ENCODE peak calls at places on chromosomes 1 and 21, in seven cellular contexts. One of them, this sample, is unnamed.

GRCh38 chr1:216173315-216173714 is 249.9 kb downstream of the USH2A start:
- DNase-seq in A172: no peak
- DNase-seq in NCI-H1092: no peak
- DNase-seq in HS-27A: no peak
- DNase-seq in glomerular endothelial cell: no peak
- DNase-seq in effector CD8-positive, alpha-beta T cell: no peak
- DNase-seq in stimulated activated CD4-positive, alpha-beta T cell treated with anti-CD3 and anti-CD28 coated beads, Interleukin-1b, Interleukin-23, amount 100 ng/mL, for 24 hours: no peak
- DNase-seq in this sample: no peak

GRCh38 chr1:91660708-91661107 is 160.1 kb downstream of the CDC7 start:
- DNase-seq in A172: no peak
- DNase-seq in NCI-H1092: no peak
- DNase-seq in effector CD8-positive, alpha-beta T cell: no peak
- DNase-seq in glomerular endothelial cell: no peak
- DNase-seq in stimulated activated CD4-positive, alpha-beta T cell treated with anti-CD3 and anti-CD28 coated beads, Interleukin-1b, Interleukin-23, amount 100 ng/mL, for 24 hours: no peak
- DNase-seq in HS-27A: no peak
- DNase-seq in this sample: no peak

GRCh38 chr1:23915470-23915869 is 2.3 kb upstream of the CNR2 start:
- DNase-seq in HS-27A: no peak
- DNase-seq in NCI-H1092: no peak
- DNase-seq in glomerular endothelial cell: no peak
- DNase-seq in A172: no peak
- DNase-seq in stimulated activated CD4-positive, alpha-beta T cell treated with anti-CD3 and anti-CD28 coated beads, Interleukin-1b, Interleukin-23, amount 100 ng/mL, for 24 hours: no peak
- DNase-seq in effector CD8-positive, alpha-beta T cell: no peak
- DNase-seq in this sample: no peak

GRCh38 chr1:115829947-115830346 is 11.0 kb downstream of the NHLH2 start:
- DNase-seq in stimulated activated CD4-positive, alpha-beta T cell treated with anti-CD3 and anti-CD28 coated beads, Interleukin-1b, Interleukin-23, amount 100 ng/mL, for 24 hours: no peak
- DNase-seq in effector CD8-positive, alpha-beta T cell: no peak
- DNase-seq in glomerular endothelial cell: no peak
- DNase-seq in NCI-H1092: no peak
- DNase-seq in HS-27A: no peak
- DNase-seq in A172: no peak
- DNase-seq in this sample: no peak

GRCh38 chr1:21290546-21290944 is 282 bp upstream of the ECE1 start:
- DNase-seq in NCI-H1092: no peak
- DNase-seq in HS-27A: no peak
- DNase-seq in effector CD8-positive, alpha-beta T cell: no peak
- DNase-seq in A172: no peak
- DNase-seq in stimulated activated CD4-positive, alpha-beta T cell treated with anti-CD3 and anti-CD28 coated beads, Interleukin-1b, Interleukin-23, amount 100 ng/mL, for 24 hours: no peak
- DNase-seq in glomerular endothelial cell: no peak
- DNase-seq in this sample: no peak

GRCh38 chr1:54375331-54376084 is 30.7 kb downstream of the SSBP3 start:
- DNase-seq in effector CD8-positive, alpha-beta T cell: no peak
- DNase-seq in stimulated activated CD4-positive, alpha-beta T cell treated with anti-CD3 and anti-CD28 coated beads, Interleukin-1b, Interleukin-23, amount 100 ng/mL, for 24 hours: no peak
- DNase-seq in HS-27A: no peak
- DNase-seq in A172: no peak
- DNase-seq in NCI-H1092: no peak
- DNase-seq in glomerular endothelial cell: no peak
- DNase-seq in this sample: no peak

GRCh38 chr1:14597343-14598006 is 1.0 kb upstream of the KAZN start:
- DNase-seq in HS-27A: no peak
- DNase-seq in glomerular endothelial cell: no peak
- DNase-seq in effector CD8-positive, alpha-beta T cell: no peak
- DNase-seq in A172: peak; percentile 10
- DNase-seq in NCI-H1092: no peak
- DNase-seq in stimulated activated CD4-positive, alpha-beta T cell treated with anti-CD3 and anti-CD28 coated beads, Interleukin-1b, Interleukin-23, amount 100 ng/mL, for 24 hours: no peak
- DNase-seq in this sample: no peak

GRCh38 chr21:44765231-44766013 is 36.2 kb downstream of the UBE2G2 start:
- DNase-seq in effector CD8-positive, alpha-beta T cell: no peak
- DNase-seq in stimulated activated CD4-positive, alpha-beta T cell treated with anti-CD3 and anti-CD28 coated beads, Interleukin-1b, Interleukin-23, amount 100 ng/mL, for 24 hours: no peak
- DNase-seq in glomerular endothelial cell: no peak
- DNase-seq in A172: peak; percentile 48
- DNase-seq in NCI-H1092: no peak
- DNase-seq in HS-27A: no peak
- DNase-seq in this sample: no peak

GRCh38 chr1:75559141-75559540 is 51.8 kb downstream of the SLC44A5 start:
- DNase-seq in effector CD8-positive, alpha-beta T cell: no peak
- DNase-seq in HS-27A: no peak
- DNase-seq in glomerular endothelial cell: no peak
- DNase-seq in NCI-H1092: no peak
- DNase-seq in stimulated activated CD4-positive, alpha-beta T cell treated with anti-CD3 and anti-CD28 coated beads, Interleukin-1b, Interleukin-23, amount 100 ng/mL, for 24 hours: no peak
- DNase-seq in A172: no peak
- DNase-seq in this sample: no peak

GRCh38 chr1:230350208-230350921 is 75.8 kb downstream of the PGBD5 start:
- DNase-seq in effector CD8-positive, alpha-beta T cell: no peak
- DNase-seq in A172: peak; percentile 71
- DNase-seq in HS-27A: peak; percentile 2
- DNase-seq in glomerular endothelial cell: no peak
- DNase-seq in stimulated activated CD4-positive, alpha-beta T cell treated with anti-CD3 and anti-CD28 coated beads, Interleukin-1b, Interleukin-23, amount 100 ng/mL, for 24 hours: no peak
- DNase-seq in NCI-H1092: no peak
- DNase-seq in this sample: peak; percentile 45

GRCh38 chr21:39863111-39863510 is 4.1 kb upstream of the PCP4 start:
- DNase-seq in glomerular endothelial cell: no peak
- DNase-seq in NCI-H1092: peak; percentile 90
- DNase-seq in HS-27A: no peak
- DNase-seq in stimulated activated CD4-positive, alpha-beta T cell treated with anti-CD3 and anti-CD28 coated beads, Interleukin-1b, Interleukin-23, amount 100 ng/mL, for 24 hours: no peak
- DNase-seq in A172: peak; percentile 86
- DNase-seq in effector CD8-positive, alpha-beta T cell: no peak
- DNase-seq in this sample: no peak

GRCh38 chr1:95201905-95202304 is 32.1 kb upstream of the RWDD3 start:
- DNase-seq in HS-27A: no peak
- DNase-seq in glomerular endothelial cell: no peak
- DNase-seq in A172: no peak
- DNase-seq in NCI-H1092: no peak
- DNase-seq in stimulated activated CD4-positive, alpha-beta T cell treated with anti-CD3 and anti-CD28 coated beads, Interleukin-1b, Interleukin-23, amount 100 ng/mL, for 24 hours: no peak
- DNase-seq in effector CD8-positive, alpha-beta T cell: no peak
- DNase-seq in this sample: no peak

GRCh38 chr1:3931310-3931700 is 31.2 kb upstream of the C1orf174 start:
- DNase-seq in A172: no peak
- DNase-seq in glomerular endothelial cell: no peak
- DNase-seq in NCI-H1092: no peak
- DNase-seq in stimulated activated CD4-positive, alpha-beta T cell treated with anti-CD3 and anti-CD28 coated beads, Interleukin-1b, Interleukin-23, amount 100 ng/mL, for 24 hours: no peak
- DNase-seq in effector CD8-positive, alpha-beta T cell: no peak
- DNase-seq in HS-27A: no peak
- DNase-seq in this sample: no peak

GRCh38 chr1:161273402-161273801 is 14.9 kb downstream of the PCP4L1 start:
- DNase-seq in stimulated activated CD4-positive, alpha-beta T cell treated with anti-CD3 and anti-CD28 coated beads, Interleukin-1b, Interleukin-23, amount 100 ng/mL, for 24 hours: no peak
- DNase-seq in glomerular endothelial cell: no peak
- DNase-seq in NCI-H1092: no peak
- DNase-seq in A172: no peak
- DNase-seq in HS-27A: no peak
- DNase-seq in effector CD8-positive, alpha-beta T cell: no peak
- DNase-seq in this sample: no peak

GRCh38 chr1:230422221-230422981 is 3.7 kb downstream of the PGBD5 start:
- DNase-seq in A172: no peak
- DNase-seq in effector CD8-positive, alpha-beta T cell: no peak
- DNase-seq in HS-27A: no peak
- DNase-seq in glomerular endothelial cell: no peak
- DNase-seq in stimulated activated CD4-positive, alpha-beta T cell treated with anti-CD3 and anti-CD28 coated beads, Interleukin-1b, Interleukin-23, amount 100 ng/mL, for 24 hours: no peak
- DNase-seq in NCI-H1092: peak; percentile 58
- DNase-seq in this sample: no peak

GRCh38 chr1:85438353-85438752 is 26.6 kb downstream of the DDAH1 start:
- DNase-seq in NCI-H1092: no peak
- DNase-seq in HS-27A: no peak
- DNase-seq in glomerular endothelial cell: no peak
- DNase-seq in stimulated activated CD4-positive, alpha-beta T cell treated with anti-CD3 and anti-CD28 coated beads, Interleukin-1b, Interleukin-23, amount 100 ng/mL, for 24 hours: no peak
- DNase-seq in effector CD8-positive, alpha-beta T cell: no peak
- DNase-seq in A172: no peak
- DNase-seq in this sample: no peak

GRCh38 chr21:40714516-40714915 is 132.4 kb downstream of the DSCAM start:
- DNase-seq in A172: no peak
- DNase-seq in effector CD8-positive, alpha-beta T cell: no peak
- DNase-seq in HS-27A: no peak
- DNase-seq in glomerular endothelial cell: no peak
- DNase-seq in NCI-H1092: no peak
- DNase-seq in stimulated activated CD4-positive, alpha-beta T cell treated with anti-CD3 and anti-CD28 coated beads, Interleukin-1b, Interleukin-23, amount 100 ng/mL, for 24 hours: no peak
- DNase-seq in this sample: no peak

GRCh38 chr1:222157612-222158011 is 390.3 kb downstream of the HHIPL2 start:
- DNase-seq in glomerular endothelial cell: no peak
- DNase-seq in stimulated activated CD4-positive, alpha-beta T cell treated with anti-CD3 and anti-CD28 coated beads, Interleukin-1b, Interleukin-23, amount 100 ng/mL, for 24 hours: no peak
- DNase-seq in A172: no peak
- DNase-seq in HS-27A: no peak
- DNase-seq in effector CD8-positive, alpha-beta T cell: no peak
- DNase-seq in NCI-H1092: no peak
- DNase-seq in this sample: no peak

GRCh38 chr1:39272791-39273071 is 68.2 kb downstream of the MACF1 start:
- DNase-seq in NCI-H1092: no peak
- DNase-seq in glomerular endothelial cell: no peak
- DNase-seq in stimulated activated CD4-positive, alpha-beta T cell treated with anti-CD3 and anti-CD28 coated beads, Interleukin-1b, Interleukin-23, amount 100 ng/mL, for 24 hours: no peak
- DNase-seq in effector CD8-positive, alpha-beta T cell: no peak
- DNase-seq in A172: no peak
- DNase-seq in HS-27A: no peak
- DNase-seq in this sample: no peak

GRCh38 chr1:193438312-193438711 is 251.9 kb upstream of the B3GALT2 start:
- DNase-seq in HS-27A: no peak
- DNase-seq in NCI-H1092: no peak
- DNase-seq in stimulated activated CD4-positive, alpha-beta T cell treated with anti-CD3 and anti-CD28 coated beads, Interleukin-1b, Interleukin-23, amount 100 ng/mL, for 24 hours: no peak
- DNase-seq in A172: no peak
- DNase-seq in glomerular endothelial cell: no peak
- DNase-seq in effector CD8-positive, alpha-beta T cell: no peak
- DNase-seq in this sample: no peak

GRCh38 chr1:32978854-32979253 is 14.2 kb upstream of the RNF19B start:
- DNase-seq in effector CD8-positive, alpha-beta T cell: no peak
- DNase-seq in glomerular endothelial cell: no peak
- DNase-seq in A172: no peak
- DNase-seq in stimulated activated CD4-positive, alpha-beta T cell treated with anti-CD3 and anti-CD28 coated beads, Interleukin-1b, Interleukin-23, amount 100 ng/mL, for 24 hours: no peak
- DNase-seq in HS-27A: no peak
- DNase-seq in NCI-H1092: no peak
- DNase-seq in this sample: no peak

GRCh38 chr1:210250998-210251679 is 18.5 kb downstream of the SERTAD4 start:
- DNase-seq in NCI-H1092: peak; percentile 87
- DNase-seq in glomerular endothelial cell: no peak
- DNase-seq in stimulated activated CD4-positive, alpha-beta T cell treated with anti-CD3 and anti-CD28 coated beads, Interleukin-1b, Interleukin-23, amount 100 ng/mL, for 24 hours: no peak
- DNase-seq in HS-27A: no peak
- DNase-seq in effector CD8-positive, alpha-beta T cell: no peak
- DNase-seq in A172: peak; percentile 92
- DNase-seq in this sample: peak; percentile 54

GRCh38 chr1:27402349-27402754 is 9.9 kb downstream of the GPR3 start:
- DNase-seq in stimulated activated CD4-positive, alpha-beta T cell treated with anti-CD3 and anti-CD28 coated beads, Interleukin-1b, Interleukin-23, amount 100 ng/mL, for 24 hours: no peak
- DNase-seq in NCI-H1092: no peak
- DNase-seq in A172: peak; percentile 45
- DNase-seq in glomerular endothelial cell: no peak
- DNase-seq in HS-27A: no peak
- DNase-seq in effector CD8-positive, alpha-beta T cell: no peak
- DNase-seq in this sample: peak; percentile 82

GRCh38 chr1:59025201-59025600 is 241.4 kb upstream of the JUN start:
- DNase-seq in A172: peak; percentile 62
- DNase-seq in glomerular endothelial cell: no peak
- DNase-seq in NCI-H1092: no peak
- DNase-seq in HS-27A: no peak
- DNase-seq in effector CD8-positive, alpha-beta T cell: no peak
- DNase-seq in stimulated activated CD4-positive, alpha-beta T cell treated with anti-CD3 and anti-CD28 coated beads, Interleukin-1b, Interleukin-23, amount 100 ng/mL, for 24 hours: no peak
- DNase-seq in this sample: no peak

GRCh38 chr1:6124341-6124740 is 55.8 kb downstream of the CHD5 start:
- DNase-seq in effector CD8-positive, alpha-beta T cell: no peak
- DNase-seq in NCI-H1092: no peak
- DNase-seq in glomerular endothelial cell: no peak
- DNase-seq in HS-27A: no peak
- DNase-seq in A172: no peak
- DNase-seq in stimulated activated CD4-positive, alpha-beta T cell treated with anti-CD3 and anti-CD28 coated beads, Interleukin-1b, Interleukin-23, amount 100 ng/mL, for 24 hours: no peak
- DNase-seq in this sample: no peak

GRCh38 chr1:58790313-58790712 is 6.5 kb upstream of the JUN start:
- DNase-seq in stimulated activated CD4-positive, alpha-beta T cell treated with anti-CD3 and anti-CD28 coated beads, Interleukin-1b, Interleukin-23, amount 100 ng/mL, for 24 hours: no peak
- DNase-seq in effector CD8-positive, alpha-beta T cell: no peak
- DNase-seq in NCI-H1092: no peak
- DNase-seq in glomerular endothelial cell: no peak
- DNase-seq in HS-27A: no peak
- DNase-seq in A172: no peak
- DNase-seq in this sample: no peak

GRCh38 chr1:233656032-233656620 is 42.2 kb downstream of the KCNK1 start:
- DNase-seq in glomerular endothelial cell: no peak
- DNase-seq in effector CD8-positive, alpha-beta T cell: no peak
- DNase-seq in NCI-H1092: no peak
- DNase-seq in HS-27A: no peak
- DNase-seq in stimulated activated CD4-positive, alpha-beta T cell treated with anti-CD3 and anti-CD28 coated beads, Interleukin-1b, Interleukin-23, amount 100 ng/mL, for 24 hours: no peak
- DNase-seq in A172: no peak
- DNase-seq in this sample: no peak

GRCh38 chr21:42513985-42514882 is 582 bp downstream of the SLC37A1 start:
- DNase-seq in glomerular endothelial cell: no peak
- DNase-seq in stimulated activated CD4-positive, alpha-beta T cell treated with anti-CD3 and anti-CD28 coated beads, Interleukin-1b, Interleukin-23, amount 100 ng/mL, for 24 hours: peak; percentile 53
- DNase-seq in effector CD8-positive, alpha-beta T cell: peak; percentile 11
- DNase-seq in A172: no peak
- DNase-seq in HS-27A: no peak
- DNase-seq in NCI-H1092: no peak
- DNase-seq in this sample: peak; percentile 35

This sample was measured in GM03348.